ENCODE peak calls at places on chromosomes 11 and 22, in six cellular contexts. One of them, this sample, is unnamed. For H3K36me3, the result is how much of the 10 kb centered on the place peaks cover.

GRCh38 chr11:62295504-62295903 is 3.4 kb downstream of the SCGB1D4 start:
- DNase-seq in A673: peak
- DNase-seq in stomach: no peak
- DNase-seq in neuronal stem cell: peak
- DNase-seq in fibroblast of lung: peak
- DNase-seq in upper lobe of right lung: no peak
- DNase-seq in this sample: no peak

GRCh38 chr11:126411971-126412381 is 56.5 kb downstream of the ST3GAL4 start:
- DNase-seq in A673: no peak
- DNase-seq in stomach: no peak
- DNase-seq in neuronal stem cell: no peak
- DNase-seq in fibroblast of lung: no peak
- DNase-seq in upper lobe of right lung: no peak
- DNase-seq in this sample: no peak

GRCh38 chr22:50303848-50304527 is 3.5 kb downstream of the PLXNB2 start:
- DNase-seq in A673: peak
- DNase-seq in stomach: peak
- DNase-seq in neuronal stem cell: no peak
- DNase-seq in fibroblast of lung: no peak
- DNase-seq in upper lobe of right lung: peak
- DNase-seq in this sample: peak

GRCh38 chr11:81892770-81893635 is 840.7 kb downstream of the FAM181B start:
- DNase-seq in A673: no peak
- DNase-seq in stomach: no peak
- DNase-seq in neuronal stem cell: no peak
- DNase-seq in fibroblast of lung: no peak
- DNase-seq in upper lobe of right lung: no peak
- DNase-seq in this sample: no peak

GRCh38 chr11:83063073-83063754 is 8.5 kb downstream of the RAB30 start:
- DNase-seq in A673: peak
- DNase-seq in stomach: no peak
- DNase-seq in neuronal stem cell: no peak
- DNase-seq in fibroblast of lung: no peak
- DNase-seq in upper lobe of right lung: no peak
- DNase-seq in this sample: peak

GRCh38 chr11:83508804-83509203 is 222.6 kb upstream of the CCDC90B start:
- DNase-seq in A673: peak
- DNase-seq in stomach: no peak
- DNase-seq in neuronal stem cell: no peak
- DNase-seq in fibroblast of lung: no peak
- DNase-seq in upper lobe of right lung: no peak
- DNase-seq in this sample: peak

GRCh38 chr22:50267591-50268390 is 2.4 kb downstream of the MAPK11 start:
- DNase-seq in A673: peak
- DNase-seq in stomach: peak
- DNase-seq in neuronal stem cell: no peak
- DNase-seq in fibroblast of lung: peak
- DNase-seq in upper lobe of right lung: peak
- DNase-seq in this sample: peak

GRCh38 chr22:46815896-46816721 is 53.7 kb downstream of the TBC1D22A start:
- DNase-seq in A673: peak
- DNase-seq in stomach: no peak
- DNase-seq in neuronal stem cell: no peak
- DNase-seq in fibroblast of lung: peak
- DNase-seq in upper lobe of right lung: no peak
- DNase-seq in this sample: peak

GRCh38 chr11:24664399-24664798 is 167.5 kb downstream of the LUZP2 start:
- DNase-seq in A673: no peak
- DNase-seq in stomach: no peak
- DNase-seq in neuronal stem cell: no peak
- DNase-seq in fibroblast of lung: no peak
- DNase-seq in upper lobe of right lung: no peak
- DNase-seq in this sample: no peak

GRCh38 chr11:74025467-74026166 is 16.7 kb upstream of the UCP3 start:
- DNase-seq in A673: no peak
- DNase-seq in stomach: no peak
- DNase-seq in neuronal stem cell: no peak
- DNase-seq in fibroblast of lung: peak
- DNase-seq in upper lobe of right lung: no peak
- DNase-seq in this sample: no peak

GRCh38 chr11:67289226-67289650 is at the start of gene ANKRD13D:
- DNase-seq in A673: no peak
- DNase-seq in stomach: peak
- DNase-seq in neuronal stem cell: no peak
- DNase-seq in fibroblast of lung: no peak
- DNase-seq in upper lobe of right lung: no peak
- DNase-seq in this sample: no peak

GRCh38 chr22:22201185-22201924 is 43.2 kb upstream of the VPREB1 start:
- DNase-seq in A673: peak
- DNase-seq in stomach: peak
- DNase-seq in neuronal stem cell: peak
- DNase-seq in fibroblast of lung: peak
- DNase-seq in upper lobe of right lung: peak
- DNase-seq in this sample: peak

GRCh38 chr22:35102663-35103062 is 36.7 kb downstream of the ISX start:
- DNase-seq in A673: peak
- DNase-seq in stomach: no peak
- DNase-seq in neuronal stem cell: no peak
- DNase-seq in fibroblast of lung: no peak
- DNase-seq in upper lobe of right lung: no peak
- DNase-seq in this sample: peak

GRCh38 chr11:1834791-1835670 is at the start of gene SYT8:
- DNase-seq in A673: no peak
- DNase-seq in stomach: peak
- DNase-seq in neuronal stem cell: no peak
- DNase-seq in fibroblast of lung: no peak
- DNase-seq in upper lobe of right lung: no peak
- DNase-seq in this sample: peak

GRCh38 chr11:101862410-101863233 is 52.2 kb upstream of the CEP126 start:
- DNase-seq in A673: peak
- DNase-seq in stomach: no peak
- DNase-seq in neuronal stem cell: peak
- DNase-seq in fibroblast of lung: peak
- DNase-seq in upper lobe of right lung: no peak
- DNase-seq in this sample: peak

GRCh38 chr11:133608496-133608895 is 76.2 kb upstream of the OPCML start:
- DNase-seq in A673: no peak
- DNase-seq in stomach: no peak
- DNase-seq in neuronal stem cell: no peak
- DNase-seq in fibroblast of lung: no peak
- DNase-seq in upper lobe of right lung: no peak
- DNase-seq in this sample: no peak
- H3K36me3 ChIP-seq in A673: under half
- H3K36me3 ChIP-seq in stomach: under half
- H3K36me3 ChIP-seq in neuronal stem cell: under half
- H3K36me3 ChIP-seq in fibroblast of lung: under half
- H3K36me3 ChIP-seq in upper lobe of right lung: under half
- H3K36me3 ChIP-seq in this sample: under half

DNA sequence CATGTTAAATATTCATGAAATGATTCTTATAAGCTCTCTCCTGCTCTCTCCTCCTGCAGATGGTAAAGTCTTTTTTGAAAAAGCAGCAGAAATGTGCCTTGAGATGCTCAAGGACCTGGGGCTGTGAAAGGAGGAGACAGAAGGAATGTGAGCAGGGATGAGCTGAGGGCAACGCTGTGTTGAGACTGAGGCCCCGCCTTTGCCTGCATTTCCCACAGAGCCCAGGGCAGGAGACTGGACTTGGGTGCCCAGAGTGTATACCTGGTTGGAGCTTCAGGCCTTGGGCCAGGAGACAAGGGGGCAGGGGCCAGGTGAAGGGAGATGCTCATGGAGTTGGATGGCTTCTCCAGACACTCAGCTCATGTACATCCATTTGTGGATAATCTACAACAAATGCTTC is 39.2 kb downstream of the CEP164 start:
- DNase-seq in A673: no peak
- DNase-seq in stomach: no peak
- DNase-seq in neuronal stem cell: no peak
- DNase-seq in fibroblast of lung: no peak
- DNase-seq in upper lobe of right lung: no peak
- DNase-seq in this sample: no peak
- H3K36me3 ChIP-seq in A673: under half
- H3K36me3 ChIP-seq in stomach: half or more
- H3K36me3 ChIP-seq in neuronal stem cell: under half
- H3K36me3 ChIP-seq in fibroblast of lung: under half
- H3K36me3 ChIP-seq in upper lobe of right lung: half or more
- H3K36me3 ChIP-seq in this sample: under half

DNA sequence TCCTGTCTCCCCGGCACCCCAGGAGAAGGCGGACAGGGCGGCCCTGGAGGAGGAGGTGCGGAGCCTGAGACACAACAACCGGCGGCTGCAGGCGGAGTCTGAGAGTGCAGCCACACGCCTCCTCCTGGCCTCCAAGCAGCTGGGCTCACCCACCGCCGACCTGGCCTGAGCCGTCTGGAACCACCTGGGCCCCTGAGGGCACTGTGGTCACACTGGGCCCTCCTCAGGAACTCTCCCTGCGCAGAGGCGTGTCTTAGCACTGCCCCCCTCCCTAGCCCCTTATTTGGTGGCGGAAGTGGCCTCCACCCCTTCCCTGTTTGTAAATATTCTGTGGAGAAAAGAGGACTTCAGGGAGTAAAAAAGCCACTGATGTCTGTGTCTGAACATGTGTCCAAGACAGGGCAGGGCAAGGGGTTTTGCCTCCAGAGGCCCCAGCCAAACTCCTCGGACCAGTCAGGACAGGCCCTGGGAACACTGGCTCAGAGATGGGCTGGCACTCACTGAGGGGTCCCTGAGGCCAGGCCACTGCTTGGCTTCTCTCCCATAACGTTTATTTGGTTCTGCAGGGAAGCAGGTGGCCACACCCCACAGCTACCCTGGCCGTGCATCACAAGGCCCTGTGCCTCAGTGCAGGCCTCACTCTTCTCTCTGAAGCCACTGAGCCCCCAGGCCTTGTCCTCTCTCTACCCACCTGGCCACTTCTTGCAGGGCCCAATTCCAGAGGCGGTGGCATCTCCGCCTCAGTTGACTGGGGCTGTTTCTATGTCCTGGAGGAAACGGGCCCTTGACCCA is 12.0 kb downstream of the RELA start:
- DNase-seq in A673: no peak
- DNase-seq in stomach: peak
- DNase-seq in neuronal stem cell: no peak
- DNase-seq in fibroblast of lung: no peak
- DNase-seq in upper lobe of right lung: peak
- DNase-seq in this sample: no peak
- H3K36me3 ChIP-seq in A673: under half
- H3K36me3 ChIP-seq in stomach: half or more
- H3K36me3 ChIP-seq in neuronal stem cell: under half
- H3K36me3 ChIP-seq in fibroblast of lung: under half
- H3K36me3 ChIP-seq in upper lobe of right lung: half or more
- H3K36me3 ChIP-seq in this sample: under half

GRCh38 chr22:20090730-20091240 is 10.7 kb downstream of the DGCR8 start:
- DNase-seq in A673: no peak
- DNase-seq in stomach: no peak
- DNase-seq in neuronal stem cell: no peak
- DNase-seq in fibroblast of lung: no peak
- DNase-seq in upper lobe of right lung: no peak
- DNase-seq in this sample: no peak
- H3K36me3 ChIP-seq in A673: half or more
- H3K36me3 ChIP-seq in stomach: half or more
- H3K36me3 ChIP-seq in neuronal stem cell: half or more
- H3K36me3 ChIP-seq in fibroblast of lung: under half
- H3K36me3 ChIP-seq in upper lobe of right lung: half or more
- H3K36me3 ChIP-seq in this sample: under half

GRCh38 chr11:130249371-130249770 is 65.3 kb downstream of the ZBTB44 start:
- DNase-seq in A673: no peak
- DNase-seq in stomach: no peak
- DNase-seq in neuronal stem cell: no peak
- DNase-seq in fibroblast of lung: no peak
- DNase-seq in upper lobe of right lung: no peak
- DNase-seq in this sample: no peak
- H3K36me3 ChIP-seq in A673: under half
- H3K36me3 ChIP-seq in stomach: under half
- H3K36me3 ChIP-seq in neuronal stem cell: under half
- H3K36me3 ChIP-seq in fibroblast of lung: under half
- H3K36me3 ChIP-seq in upper lobe of right lung: under half
- H3K36me3 ChIP-seq in this sample: under half